ENCODE peak calls at places on chromosomes 2 and 18, in ten cellular contexts. C is NCI-H524 treated with DMSO at 0.1 percent for 48 hours; H is cerebellum; E is activated CD4-positive, alpha-beta T cell treated with anti-CD3 and anti-CD28 coated beads, Interleukin-2, amount 50 U/mL, for 1 hour; X is glutamatergic neuron; F is fibroblast of lung; S is kidney glomerular epithelial cell; I is GDM1; J is amniotic epithelial cell; Z is heart left ventricle. D is an unnamed sample.

GRCh38 chr2:182048621-182049020 is 63.0 kb downstream of the PPP1R1C start:
- DNase-seq in C (no peak), H (no peak), E (no peak), X (no peak), F (no peak), S (no peak), I (no peak), J (no peak), Z (no peak), D (no peak)

GRCh38 chr2:164903214-164903613 is 52.1 kb downstream of the SLC38A11 start:
- DNase-seq in C (no peak), H (no peak), E (no peak), X (no peak), F (peak), S (peak), I (peak), J (peak), Z (no peak), D (no peak)

GRCh38 chr2:230583593-230583992 is 129.0 kb upstream of the CAB39 start:
- DNase-seq in C (no peak), H (no peak), E (no peak), X (no peak), F (no peak), S (no peak), I (no peak), J (no peak), Z (no peak), D (no peak)

GRCh38 chr2:86393521-86394490 is 47.4 kb upstream of the KDM3A start:
- DNase-seq in C (peak), H (no peak), E (no peak), X (no peak), F (peak), S (peak), I (no peak), J (peak), Z (peak), D (peak)

GRCh38 chr2:69102234-69102633 is 89.3 kb downstream of the ANTXR1 start:
- DNase-seq in C (no peak), H (no peak), E (no peak), X (no peak), F (no peak), S (no peak), I (no peak), J (no peak), Z (no peak), D (no peak)

GRCh38 chr2:23404426-23404825 is 19.4 kb downstream of the KLHL29 start:
- DNase-seq in C (no peak), H (no peak), E (no peak), X (no peak), F (peak), S (peak), I (no peak), J (peak), Z (no peak), D (peak)

GRCh38 chr2:44075536-44075935 is 79.7 kb upstream of the LRPPRC start:
- DNase-seq in C (no peak), H (peak), E (no peak), X (no peak), F (peak), S (no peak), I (no peak), J (peak), Z (no peak), D (no peak)

GRCh38 chr2:188610050-188610444 is 318.4 kb downstream of the GULP1 start:
- DNase-seq in C (no peak), H (no peak), E (no peak), X (no peak), F (no peak), S (no peak), I (no peak), J (peak), Z (no peak), D (no peak)

GRCh38 chr18:59269563-59270214 is 3.6 kb downstream of the RAX start:
- DNase-seq in C (no peak), H (no peak), E (no peak), X (no peak), F (no peak), S (no peak), I (no peak), J (no peak), Z (no peak), D (no peak)

GRCh38 chr18:26432651-26433424 is 115.5 kb downstream of the KCTD1 start:
- DNase-seq in C (no peak), H (no peak), E (no peak), X (no peak), F (no peak), S (no peak), I (no peak), J (no peak), Z (no peak), D (no peak)

GRCh38 chr2:112183327-112184025 is 45.3 kb downstream of the FBLN7 start:
- DNase-seq in C (no peak), H (no peak), E (no peak), X (no peak), F (no peak), S (no peak), I (no peak), J (peak), Z (no peak), D (no peak)

GRCh38 chr2:226076529-226076928 is 677.0 kb downstream of the NYAP2 start:
- DNase-seq in C (no peak), H (no peak), E (no peak), X (no peak), F (peak), S (no peak), I (no peak), J (no peak), Z (no peak), D (no peak)

GRCh38 chr2:18413794-18414396 is 146.6 kb downstream of the RDH14 start:
- DNase-seq in C (no peak), H (no peak), E (no peak), X (no peak), F (peak), S (peak), I (no peak), J (peak), Z (no peak), D (peak)

GRCh38 chr2:233142355-233142897 is 82.3 kb downstream of the INPP5D start:
- DNase-seq in C (no peak), H (no peak), E (no peak), X (no peak), F (no peak), S (no peak), I (no peak), J (no peak), Z (no peak), D (no peak)

GRCh38 chr2:1588994-1589611 is 155.2 kb downstream of the PXDN start:
- DNase-seq in C (no peak), H (no peak), E (no peak), X (no peak), F (peak), S (no peak), I (no peak), J (peak), Z (no peak), D (peak)

GRCh38 chr18:70296289-70296688 is 7.4 kb downstream of the SOCS6 start:
- DNase-seq in C (no peak), H (no peak), E (no peak), X (no peak), F (peak), S (no peak), I (no peak), J (no peak), Z (peak), D (peak)

GRCh38 chr2:62956646-62957045 is 94.0 kb upstream of the OTX1 start:
- DNase-seq in C (peak), H (peak), E (no peak), X (no peak), F (no peak), S (no peak), I (no peak), J (no peak), Z (no peak), D (no peak)

GRCh38 chr18:8834837-8835236 is 129.5 kb downstream of the MTCL1 start:
- DNase-seq in C (no peak), H (no peak), E (no peak), X (no peak), F (no peak), S (no peak), I (no peak), J (no peak), Z (no peak), D (no peak)

GRCh38 chr2:119218478-119219064 is 5.1 kb upstream of the STEAP3 start:
- DNase-seq in C (peak), H (peak), E (no peak), X (no peak), F (peak), S (no peak), I (peak), J (peak), Z (peak), D (no peak)

GRCh38 chr2:216665240-216665639 is 30.1 kb downstream of the IGFBP5 start:
- DNase-seq in C (peak), H (no peak), E (no peak), X (no peak), F (peak), S (no peak), I (no peak), J (peak), Z (peak), D (no peak)

GRCh38 chr2:192544371-192544955 is 349.7 kb upstream of the TMEFF2 start:
- DNase-seq in C (no peak), H (no peak), E (no peak), X (no peak), F (peak), S (peak), I (no peak), J (no peak), Z (no peak), D (no peak)

GRCh38 chr2:8391584-8391983 is 290.3 kb upstream of the ID2 start:
- DNase-seq in C (no peak), H (no peak), E (no peak), X (no peak), F (no peak), S (no peak), I (no peak), J (no peak), Z (no peak), D (no peak)

GRCh38 chr2:195543902-195544894 is 112.8 kb upstream of the SLC39A10 start:
- DNase-seq in C (no peak), H (no peak), E (no peak), X (no peak), F (peak), S (peak), I (no peak), J (peak), Z (no peak), D (peak)

GRCh38 chr2:226378733-226379132 is 420.9 kb downstream of the IRS1 start:
- DNase-seq in C (no peak), H (no peak), E (no peak), X (no peak), F (peak), S (no peak), I (no peak), J (peak), Z (no peak), D (no peak)

GRCh38 chr2:173059292-173059691 is 16.4 kb upstream of the MAP3K20 start:
- DNase-seq in C (no peak), H (no peak), E (no peak), X (no peak), F (no peak), S (no peak), I (no peak), J (no peak), Z (no peak), D (no peak)

GRCh38 chr2:234081970-234082822 is 31.7 kb downstream of the SPP2 start:
- DNase-seq in C (no peak), H (no peak), E (no peak), X (no peak), F (no peak), S (no peak), I (no peak), J (no peak), Z (no peak), D (no peak)

D was measured in ACHN.